ENCODE peak calls at places on chromosomes 3 and 15, in four cellular contexts. K is uterus, A is esophagus squamous epithelium, C is body of pancreas. R is an unnamed sample. For H3K27me3, the result is how much of the 10 kb centered on the place peaks cover.

GRCh38 chr3:171829841-171830559 is 13.1 kb upstream of the TMEM212 start:
- DNase-seq in K (peak), A (no peak), C (peak), R (peak)

GRCh38 chr15:30963681-30964080 is 27.7 kb downstream of the MTMR10 start:
- DNase-seq in K (no peak), A (no peak), C (no peak), R (no peak)

GRCh38 chr15:67091073-67091965 is 25.9 kb downstream of the SMAD3 start:
- DNase-seq in K (peak), A (no peak), C (peak), R (peak)

GRCh38 chr3:3551976-3552375 is 247.3 kb upstream of the LRRN1 start:
- DNase-seq in K (no peak), A (no peak), C (no peak), R (no peak)

GRCh38 chr3:194300936-194301335 is 50.2 kb downstream of the CPN2 start:
- DNase-seq in K (no peak), A (no peak), C (no peak), R (no peak)

GRCh38 chr15:68441045-68441743 is 9.2 kb upstream of the ITGA11 start:
- DNase-seq in K (peak), A (no peak), C (no peak), R (no peak)

GRCh38 chr3:119619094-119619493 is 21.4 kb downstream of the PLA1A start:
- DNase-seq in K (no peak), A (no peak), C (no peak), R (no peak)

GRCh38 chr3:125051715-125052581 is 3.8 kb downstream of the HEG1 start:
- DNase-seq in K (peak), A (no peak), C (no peak), R (peak)

GRCh38 chr3:12193485-12194165 is 34.9 kb upstream of the TIMP4 start:
- DNase-seq in K (peak), A (no peak), C (no peak), R (peak)

GRCh38 chr3:107430214-107431047 is 53.2 kb downstream of the CCDC54 start:
- DNase-seq in K (peak), A (no peak), C (no peak), R (no peak)

GRCh38 chr3:69384379-69384778 is 1.5 kb downstream of the FRMD4B start:
- DNase-seq in K (no peak), A (no peak), C (no peak), R (no peak)

GRCh38 chr3:74465652-74466415 is 148.6 kb downstream of the CNTN3 start:
- DNase-seq in K (no peak), A (no peak), C (no peak), R (peak)

GRCh38 chr3:87390821-87391220 is 114.4 kb upstream of the POU1F1 start:
- DNase-seq in K (no peak), A (no peak), C (peak), R (peak)

GRCh38 chr3:120460862-120461261 is 10.1 kb upstream of the FSTL1 start:
- DNase-seq in K (no peak), A (no peak), C (no peak), R (no peak)

GRCh38 chr15:46088486-46089437 is 453.9 kb downstream of the SQOR start:
- DNase-seq in K (no peak), A (no peak), C (no peak), R (no peak)

GRCh38 chr3:188635258-188636038 is 481.5 kb downstream of the LPP start:
- DNase-seq in K (no peak), A (no peak), C (no peak), R (no peak)

GRCh38 chr15:81080946-81081345 is 53.1 kb upstream of the CFAP161 start:
- DNase-seq in K (no peak), A (no peak), C (no peak), R (no peak)

GRCh38 chr3:89278305-89278704 is 170.9 kb downstream of the EPHA3 start:
- DNase-seq in K (no peak), A (no peak), C (peak), R (no peak)

GRCh38 chr3:132554437-132554836 is 42.6 kb upstream of the ACKR4 start:
- DNase-seq in K (no peak), A (no peak), C (peak), R (no peak)

DNA sequence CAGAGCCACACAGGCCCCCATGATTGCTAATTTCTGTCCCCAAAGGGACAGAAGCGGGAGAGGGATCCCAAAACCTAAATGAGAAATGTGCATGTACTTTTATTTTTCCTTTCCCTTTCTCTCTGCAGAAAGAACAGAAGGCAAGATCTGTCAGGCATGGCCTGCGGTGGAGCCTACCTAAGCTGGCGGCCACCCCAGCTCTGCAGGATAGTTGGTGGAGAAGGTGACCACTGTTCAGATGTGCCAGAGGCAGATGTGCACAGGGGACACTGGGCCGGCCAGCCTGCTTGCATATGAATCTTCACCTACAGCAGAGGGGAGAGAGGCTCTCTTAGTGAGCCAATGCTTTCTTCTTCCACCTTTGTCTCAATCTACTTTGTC is 2.1 kb upstream of the AMOTL2 start:
- DNase-seq in K (no peak), A (no peak), C (no peak), R (no peak)
- H3K27me3 ChIP-seq in K (under half), A (under half), C (under half), R (under half)

GRCh38 chr3:65595997-65596300 is 442.8 kb downstream of the MAGI1 start:
- DNase-seq in K (no peak), A (no peak), C (no peak), R (no peak)
- H3K4me3 ChIP-seq in K (no peak), A (no peak), C (no peak), R (peak)

DNA sequence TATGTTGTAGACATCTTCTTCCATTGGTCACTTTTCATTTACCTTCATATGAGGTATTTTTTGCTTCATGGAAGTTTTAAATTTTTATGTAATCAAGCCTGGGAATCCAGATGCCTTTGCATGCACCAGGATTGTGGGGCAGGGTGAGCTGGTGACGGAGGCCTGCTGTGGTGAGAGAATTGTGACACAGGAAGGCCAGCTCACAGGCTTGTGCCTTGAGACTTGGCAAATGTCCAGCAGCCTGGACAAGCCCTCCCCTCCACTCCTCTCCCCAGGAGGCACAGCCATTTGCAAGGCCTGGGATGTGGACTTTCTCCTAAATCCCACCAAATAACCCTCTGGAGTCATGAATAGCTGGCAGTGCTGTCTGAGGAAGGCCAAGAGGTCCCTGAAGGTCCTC is 67.4 kb downstream of the RHCG start:
- DNase-seq in K (no peak), A (no peak), C (no peak), R (no peak)
- H3K27me3 ChIP-seq in K (under half), A (under half), C (under half), R (under half)

GRCh38 chr15:34795267-34796081 is at the start of gene ACTC1:
- DNase-seq in K (peak), A (no peak), C (peak), R (peak)

GRCh38 chr15:34793071-34793470 is 2.3 kb downstream of the ACTC1 start:
- DNase-seq in K (no peak), A (no peak), C (no peak), R (no peak)

GRCh38 chr15:34791701-34792100 is 3.6 kb downstream of the ACTC1 start:
- DNase-seq in K (no peak), A (no peak), C (no peak), R (no peak)

GRCh38 chr15:34794590-34795206 is 651 bp downstream of the ACTC1 start:
- DNase-seq in K (no peak), A (no peak), C (no peak), R (peak)

DNA sequence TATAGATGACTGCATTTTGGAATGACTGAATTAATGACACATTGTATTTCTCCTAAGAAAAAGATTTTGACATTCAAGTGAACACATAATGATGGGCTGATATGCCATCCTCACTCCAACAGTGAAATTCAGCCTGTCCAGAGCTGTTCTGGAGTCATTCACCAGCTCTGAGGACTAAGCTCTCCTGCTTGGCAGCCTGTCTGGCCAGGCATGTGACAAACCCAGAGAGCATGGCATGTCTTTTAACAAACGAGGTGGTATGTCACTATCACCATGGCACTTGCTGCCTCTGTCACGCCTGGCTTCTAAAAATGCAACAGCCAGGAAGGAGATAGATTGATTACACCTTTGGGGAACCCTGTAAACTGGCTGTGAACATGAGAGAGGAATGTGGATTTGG is 1.4 kb downstream of the ACTC1 start:
- DNase-seq in K (no peak), A (no peak), C (peak), R (no peak)
- H3K4me3 ChIP-seq in K (no peak), A (no peak), C (no peak), R (peak)

GRCh38 chr3:128480717-128481437 is 12.1 kb downstream of the GATA2 start:
- DNase-seq in K (peak), A (no peak), C (no peak), R (no peak)
- H3K27me3 ChIP-seq in K (under half), A (under half), C (under half), R (under half)

DNA sequence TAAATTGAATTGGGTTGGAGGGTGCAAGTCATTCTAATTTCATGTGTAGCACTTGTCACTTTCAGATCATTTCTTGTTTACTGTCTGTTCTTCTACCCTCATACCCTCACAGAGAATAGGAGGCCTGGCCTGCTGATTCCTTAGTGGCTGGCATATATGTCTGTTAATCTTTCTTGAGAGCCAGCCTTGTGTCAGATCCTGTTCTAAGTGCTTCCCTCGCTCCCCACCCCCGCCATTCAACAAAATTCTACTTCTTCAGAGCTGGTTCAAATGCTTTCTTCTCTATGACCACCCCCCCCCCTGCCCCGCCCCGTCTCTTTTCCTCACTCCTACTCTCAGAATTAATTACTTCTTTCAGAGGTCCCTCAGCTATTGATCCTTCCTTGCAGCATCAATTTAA is 1.5 kb upstream of the U2SURP start:
- DNase-seq in K (no peak), A (no peak), C (no peak), R (no peak)
- H3K4me3 ChIP-seq in K (no peak), A (no peak), C (no peak), R (peak)

DNA sequence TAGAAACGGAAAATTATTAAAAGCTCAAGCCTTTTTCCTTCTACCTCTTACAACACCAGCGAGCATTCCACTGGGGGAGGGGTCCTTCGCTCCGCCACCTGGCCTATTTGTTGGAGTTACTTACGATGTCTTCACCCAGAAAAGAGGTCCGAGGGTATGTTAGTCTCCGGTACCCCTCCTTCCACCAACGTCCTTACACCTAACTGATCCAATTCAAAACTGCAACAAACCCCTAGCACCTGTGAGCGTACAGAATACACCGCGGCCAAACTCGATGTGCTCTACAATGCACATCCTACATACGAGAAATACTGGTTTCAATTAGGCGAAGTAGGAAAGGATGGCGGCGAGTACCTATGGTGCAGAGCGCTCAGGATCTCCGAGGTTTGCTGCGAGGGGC is 958 bp downstream of the SLITRK3 start:
- DNase-seq in K (no peak), A (no peak), C (no peak), R (no peak)
- H3K27me3 ChIP-seq in K (under half), A (under half), C (under half), R (under half)

DNA sequence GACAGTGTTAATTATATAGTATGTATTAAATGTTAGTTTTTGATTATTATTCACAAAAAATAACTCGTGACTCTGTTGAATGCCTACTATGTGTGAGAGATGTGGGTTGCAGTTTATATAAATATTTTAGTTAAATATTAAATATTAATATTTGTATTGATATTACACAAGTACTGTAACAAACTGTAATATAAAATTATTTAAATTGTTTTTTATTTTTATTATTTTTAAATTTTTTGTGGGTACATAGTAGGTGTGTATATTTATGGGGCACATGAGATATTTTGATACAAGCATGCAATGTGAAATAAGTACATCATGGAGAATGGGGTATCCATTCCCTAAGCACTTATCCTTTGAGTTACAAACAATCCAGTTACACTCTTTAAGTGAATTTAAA is 196.1 kb upstream of the ZNF717 start:
- DNase-seq in K (no peak), A (no peak), C (no peak), R (no peak)
- H3K4me3 ChIP-seq in K (no peak), A (no peak), C (no peak), R (no peak)

GRCh38 chr3:38644016-38644661 is 5.3 kb downstream of the SCN5A start:
- DNase-seq in K (peak), A (no peak), C (no peak), R (no peak)

GRCh38 chr3:38643592-38643991 is 5.9 kb downstream of the SCN5A start:
- DNase-seq in K (no peak), A (no peak), C (no peak), R (no peak)

GRCh38 chr3:38644662-38645053 is 4.8 kb downstream of the SCN5A start:
- DNase-seq in K (no peak), A (no peak), C (no peak), R (no peak)

GRCh38 chr3:38641461-38642110 is 7.9 kb downstream of the SCN5A start:
- DNase-seq in K (peak), A (no peak), C (no peak), R (no peak)

GRCh38 chr3:38643090-38643489 is 6.4 kb downstream of the SCN5A start:
- DNase-seq in K (peak), A (no peak), C (no peak), R (no peak)
- H3K27me3 ChIP-seq in K (under half), A (under half), C (under half), R (under half)